ENCODE peak calls at places on chromosomes 4 and X, in four cellular contexts. D is lower lobe of right lung; G is vagina; I is naive thymus-derived CD4-positive, alpha-beta T cell. Q is an unnamed sample.

GRCh38 chrX:68889244-68889643 is 60.4 kb downstream of the EFNB1 start:
- DNase-seq in I (no peak), D (no peak), G (no peak), Q (no peak)

GRCh38 chr4:132195181-132195580 is 953.9 kb upstream of the PCDH10 start:
- DNase-seq in I (no peak), D (no peak), G (no peak), Q (no peak)

GRCh38 chr4:9913846-9914245 is 107.5 kb downstream of the SLC2A9 start:
- DNase-seq in I (no peak), D (no peak), G (no peak), Q (no peak)

GRCh38 chr4:110119347-110119746 is 79.1 kb downstream of the ELOVL6 start:
- DNase-seq in D (no peak), I (no peak), G (no peak), Q (no peak)

GRCh38 chr4:101833455-101833854 is 42.9 kb downstream of the BANK1 start:
- DNase-seq in I (no peak), G (no peak), D (no peak), Q (no peak)

GRCh38 chrX:95764972-95765451 is 919.6 kb upstream of the DIAPH2 start:
- DNase-seq in G (no peak), I (no peak), D (no peak), Q (peak)

GRCh38 chrX:49133759-49134158 is 10.2 kb upstream of the GPKOW start:
- DNase-seq in G (no peak), I (no peak), D (no peak), Q (no peak)

GRCh38 chrX:22063284-22063683 is 31.2 kb downstream of the PHEX start:
- DNase-seq in D (no peak), I (no peak), G (no peak), Q (no peak)

GRCh38 chr4:31647776-31648175 is 927.6 kb downstream of the PCDH7 start:
- DNase-seq in I (no peak), D (no peak), G (no peak), Q (no peak)

GRCh38 chr4:79964715-79965345 is 108.2 kb downstream of the ANTXR2 start:
- DNase-seq in I (no peak), D (peak), G (no peak), Q (no peak)

GRCh38 chr4:24794916-24795665 is at the start of gene SOD3:
- DNase-seq in I (no peak), D (peak), G (no peak), Q (no peak)
- H3K4me3 ChIP-seq in I (no peak), D (peak), G (peak), Q (no peak)

DNA sequence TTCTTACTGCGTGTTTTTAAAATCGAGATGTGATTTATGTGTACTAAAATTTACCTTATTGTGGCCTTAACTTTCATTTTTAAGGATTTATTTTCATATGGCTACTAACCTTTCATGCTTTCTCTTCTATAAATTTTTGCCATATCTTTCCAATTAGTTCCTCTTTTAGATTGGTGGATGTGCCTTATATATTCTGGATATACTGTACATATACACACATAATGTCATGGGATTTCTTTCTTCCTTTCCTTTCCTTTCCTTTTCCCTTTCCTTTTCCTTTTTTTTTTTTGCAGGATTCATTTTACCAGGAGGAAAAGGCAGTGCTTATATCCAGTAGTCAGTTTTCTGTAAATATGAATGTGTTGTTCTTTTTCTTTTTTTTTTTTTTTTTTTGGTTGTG is 37.2 kb downstream of the FHIP1A start:
- DNase-seq in D (no peak), G (no peak), I (no peak), Q (no peak)
- H3K4me3 ChIP-seq in D (no peak), G (no peak), I (no peak), Q (no peak)

GRCh38 chr4:82886145-82886942 is 4.6 kb downstream of the SEC31A start:
- DNase-seq in D (no peak), I (no peak), G (no peak), Q (no peak)
- H3K4me3 ChIP-seq in D (no peak), I (no peak), G (no peak), Q (no peak)

DNA sequence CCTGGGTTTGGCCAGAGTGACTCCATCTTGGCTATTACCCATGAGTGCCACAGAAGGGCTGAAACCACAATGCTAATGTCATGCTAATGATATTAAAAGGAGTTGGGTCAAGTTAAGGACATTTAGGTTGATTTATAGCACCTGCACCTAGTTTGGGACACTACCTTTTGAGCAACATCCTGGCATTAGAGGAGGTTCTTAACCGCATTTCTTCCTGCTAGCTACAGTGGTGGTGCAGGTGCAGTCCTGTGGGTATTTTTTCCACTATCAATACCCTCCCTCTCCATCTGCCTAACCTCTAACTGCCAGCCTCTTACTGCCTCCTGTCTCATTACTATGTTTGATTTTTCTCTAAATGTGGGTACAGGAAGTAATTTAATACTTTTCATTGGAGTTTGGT is 1276.1 kb downstream of the FSTL5 start:
- DNase-seq in G (no peak), D (no peak), I (no peak), Q (peak)
- H3K4me3 ChIP-seq in G (no peak), D (no peak), I (no peak), Q (no peak)

GRCh38 chrX:106726485-106727437 is at the start of gene RNF128:
- DNase-seq in I (no peak), D (peak), G (no peak), Q (no peak)
- H3K4me3 ChIP-seq in I (peak), D (peak), G (peak), Q (no peak)